ENCODE peak calls at places on chromosome 9, in seven cellular contexts. J is AG10803, U is GM23248, A is HFF-Myc, L is WERI-Rb-1, R is aorta, H is AG04450. C is an unnamed sample.

GRCh38 chr9:121809356-121810050 is 158.1 kb downstream of the DAB2IP start:
- DNase-seq in U (no peak), A (no peak), R (no peak), H (no peak), J (no peak), L (no peak), C (no peak)

GRCh38 chr9:126528967-126529366 is 84.8 kb upstream of the LMX1B start:
- DNase-seq in R (peak), A (no peak), L (no peak), J (no peak), U (no peak), H (no peak), C (no peak)

GRCh38 chr9:122053951-122054350 is 39.2 kb downstream of the TTLL11 start:
- DNase-seq in H (no peak), A (no peak), U (peak), J (peak), L (no peak), R (no peak), C (peak)

GRCh38 chr9:38112010-38112409 is 43.0 kb upstream of the SHB start:
- DNase-seq in J (no peak), U (peak), H (no peak), A (no peak), R (peak), L (peak), C (peak)

GRCh38 chr9:5799314-5799713 is 33.6 kb downstream of the ERMP1 start:
- DNase-seq in R (no peak), H (peak), U (peak), L (no peak), J (peak), A (peak), C (no peak)

GRCh38 chr9:132411091-132411508 is 1.1 kb downstream of the CFAP77 start:
- DNase-seq in A (no peak), J (peak), H (no peak), U (peak), R (peak), L (peak), C (no peak)

GRCh38 chr9:37730840-37731239 is 22.8 kb upstream of the TRMT10B start:
- DNase-seq in R (no peak), A (no peak), L (no peak), H (no peak), J (no peak), U (no peak), C (no peak)

GRCh38 chr9:89969156-89969566 is 364.3 kb downstream of the GADD45G start:
- DNase-seq in L (no peak), J (no peak), R (no peak), U (peak), H (no peak), A (no peak), C (no peak)

GRCh38 chr9:37026085-37026935 is 7.8 kb downstream of the PAX5 start:
- DNase-seq in R (no peak), L (peak), U (peak), A (no peak), J (no peak), H (no peak), C (no peak)

GRCh38 chr9:112404367-112404979 is 24.6 kb downstream of the HSDL2 start:
- DNase-seq in L (no peak), U (peak), H (no peak), A (no peak), J (peak), R (no peak), C (peak)

GRCh38 chr9:89470239-89470638 is 27.7 kb downstream of the SEMA4D start:
- DNase-seq in A (no peak), H (no peak), L (no peak), U (no peak), J (no peak), R (no peak), C (no peak)

GRCh38 chr9:74277532-74277931 is 219.6 kb upstream of the RORB start:
- DNase-seq in H (no peak), L (no peak), J (no peak), R (no peak), U (no peak), A (no peak), C (no peak)

GRCh38 chr9:26856413-26857032 is 36.1 kb downstream of the CAAP1 start:
- DNase-seq in R (no peak), J (peak), H (no peak), U (peak), L (peak), A (peak), C (no peak)

GRCh38 chr9:116452634-116453033 is 234.5 kb upstream of the TRIM32 start:
- DNase-seq in A (no peak), U (no peak), H (no peak), L (no peak), J (no peak), R (no peak), C (no peak)

GRCh38 chr9:33817327-33818166 is 587 bp downstream of the UBE2R2 start:
- DNase-seq in J (peak), L (peak), H (no peak), R (no peak), U (peak), A (peak), C (no peak)

GRCh38 chr9:108972626-108973209 is 38.5 kb downstream of the ABITRAM start:
- DNase-seq in H (peak), U (peak), J (peak), A (peak), L (no peak), R (no peak), C (no peak)

GRCh38 chr9:3007331-3007730 is 163.4 kb upstream of the PUM3 start:
- DNase-seq in L (no peak), J (no peak), R (no peak), A (no peak), U (no peak), H (no peak), C (no peak)

GRCh38 chr9:23555849-23556248 is 270.2 kb downstream of the ELAVL2 start:
- DNase-seq in U (no peak), R (no peak), A (no peak), L (no peak), H (no peak), J (no peak), C (no peak)

GRCh38 chr9:89661956-89662717 is 57.3 kb downstream of the GADD45G start:
- DNase-seq in R (peak), U (peak), A (peak), J (peak), H (peak), L (peak), C (peak)

GRCh38 chr9:113649054-113649453 is 185.5 kb downstream of the RGS3 start:
- DNase-seq in U (peak), J (peak), A (no peak), R (no peak), H (no peak), L (no peak), C (no peak)

GRCh38 chr9:116497081-116497480 is 190.0 kb upstream of the TRIM32 start:
- DNase-seq in L (no peak), H (no peak), A (no peak), J (peak), R (no peak), U (peak), C (no peak)

GRCh38 chr9:129156163-129156562 is 21.9 kb downstream of the IER5L start:
- DNase-seq in U (no peak), J (no peak), R (no peak), H (no peak), A (no peak), L (no peak), C (no peak)

GRCh38 chr9:121692606-121693505 is 41.4 kb downstream of the DAB2IP start:
- DNase-seq in L (peak), R (peak), U (peak), J (peak), H (no peak), A (peak), C (peak)

GRCh38 chr9:124894741-124895170 is 32.8 kb downstream of the ARPC5L start:
- DNase-seq in R (no peak), H (no peak), J (peak), L (peak), A (peak), U (peak), C (no peak)

GRCh38 chr9:114446036-114446435 is 58.3 kb upstream of the AKNA start:
- DNase-seq in R (no peak), L (no peak), A (no peak), J (peak), H (no peak), U (peak), C (peak)

GRCh38 chr9:87063246-87063645 is 115.9 kb upstream of the GAS1 start:
- DNase-seq in J (peak), H (no peak), U (peak), A (no peak), R (no peak), L (no peak), C (no peak)

GRCh38 chr9:8772302-8772701 is 972.7 kb upstream of the DMAC1 start:
- DNase-seq in U (no peak), H (no peak), J (no peak), L (no peak), A (no peak), R (no peak), C (no peak)

GRCh38 chr9:78167356-78167755 is 68.5 kb upstream of the CEP78 start:
- DNase-seq in H (no peak), A (no peak), J (no peak), L (no peak), R (no peak), U (no peak), C (no peak)

GRCh38 chr9:78811562-78812276 is 514.8 kb downstream of the PSAT1 start:
- DNase-seq in J (peak), R (no peak), U (peak), A (no peak), H (no peak), L (no peak), C (no peak)

GRCh38 chr9:128494108-128494742 is 10.3 kb upstream of the GLE1 start:
- DNase-seq in A (no peak), H (no peak), R (peak), J (no peak), U (no peak), L (peak), C (no peak)

GRCh38 chr9:70481471-70481870 is 67.0 kb upstream of the KLF9 start:
- DNase-seq in R (no peak), L (no peak), A (no peak), U (peak), H (no peak), J (no peak), C (no peak)

GRCh38 chr9:108486791-108487190 is 369.0 kb downstream of the ACTL7B start:
- DNase-seq in U (peak), J (peak), L (no peak), R (no peak), H (no peak), A (no peak), C (no peak)

GRCh38 chr9:127154390-127155191 is 32.2 kb upstream of the ANGPTL2 start:
- DNase-seq in L (no peak), H (no peak), R (peak), A (no peak), J (peak), U (peak), C (no peak)

GRCh38 chr9:130334915-130335314 is 69.4 kb downstream of the HMCN2 start:
- DNase-seq in A (no peak), R (no peak), H (no peak), L (no peak), J (no peak), U (no peak), C (no peak)

GRCh38 chr9:98974994-98975712 is 31.4 kb downstream of the COL15A1 start:
- DNase-seq in R (peak), A (no peak), L (peak), U (peak), H (peak), J (peak), C (no peak)

GRCh38 chr9:570187-570586 is 271.3 kb upstream of the DMRT1 start:
- DNase-seq in L (no peak), J (no peak), R (no peak), H (no peak), U (no peak), A (no peak), C (no peak)

GRCh38 chr9:136850866-136851775 is 1.0 kb upstream of the MAMDC4 start:
- DNase-seq in L (no peak), H (no peak), A (no peak), U (no peak), R (no peak), J (no peak), C (no peak)

GRCh38 chr9:136851941-136852663 is at the start of gene MAMDC4:
- DNase-seq in J (no peak), L (no peak), A (no peak), R (no peak), U (no peak), H (no peak), C (no peak)

GRCh38 chr9:136849038-136849959 is at the start of gene PHPT1:
- DNase-seq in J (peak), A (peak), L (peak), U (peak), R (peak), H (peak), C (peak)

GRCh38 chr9:136848393-136849037 is 694 bp upstream of the PHPT1 start:
- DNase-seq in R (no peak), U (peak), A (no peak), L (no peak), H (no peak), J (no peak), C (no peak)

GRCh38 chr9:136849960-136850865 is 1.0 kb downstream of the PHPT1 start:
- DNase-seq in R (no peak), J (no peak), U (no peak), A (no peak), H (no peak), L (no peak), C (no peak)
- H3K4me3 ChIP-seq in R (peak), J (peak), U (peak), A (peak), H (peak), L (peak), C (peak)

DNA sequence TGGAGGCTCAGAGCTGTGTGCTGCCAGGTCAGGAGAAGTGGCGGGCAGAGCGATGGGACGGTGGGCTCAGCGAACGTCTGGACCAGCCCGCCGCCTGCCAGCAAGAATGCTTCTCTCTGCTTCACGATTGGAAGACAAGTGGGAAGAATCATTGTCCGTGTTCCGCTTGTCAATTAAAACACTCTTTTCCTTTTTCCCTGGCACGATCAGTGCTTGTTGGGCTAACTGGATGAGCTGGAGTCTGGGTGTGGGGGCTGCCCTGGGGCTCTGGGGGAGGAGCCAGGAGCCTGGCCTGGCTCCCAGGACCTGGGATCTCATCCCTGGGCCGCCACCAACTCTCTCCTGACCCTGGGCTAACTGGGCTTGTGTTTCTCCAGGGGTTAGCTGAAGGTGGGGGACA is 1.7 kb downstream of the COL5A1 start:
- DNase-seq in L (no peak), H (no peak), R (no peak), J (peak), A (no peak), U (peak), C (no peak)
- H3K4me3 ChIP-seq in L (no peak), H (peak), R (peak), J (peak), A (peak), U (peak), C (peak)

DNA sequence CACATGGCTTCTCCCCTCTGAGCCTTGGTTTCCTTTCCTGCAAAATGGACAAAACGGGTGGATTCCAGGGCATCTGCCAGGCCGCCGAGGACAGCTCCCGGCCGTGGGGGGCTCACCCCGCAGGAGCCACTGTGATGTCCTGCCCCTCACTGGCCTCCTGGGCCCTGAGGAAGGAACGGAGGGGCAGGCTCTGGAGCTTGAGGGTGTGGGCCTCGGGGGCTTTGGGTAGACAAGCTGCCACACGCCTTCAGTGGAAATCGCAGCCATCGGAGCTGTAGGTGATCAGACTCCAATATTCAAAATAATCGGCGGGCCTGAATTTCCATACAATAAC is 32.2 kb upstream of the UBAC1 start:
- DNase-seq in U (no peak), L (no peak), H (no peak), R (no peak), J (no peak), A (no peak), C (no peak)
- H3K4me3 ChIP-seq in U (no peak), L (peak), H (peak), R (no peak), J (no peak), A (no peak), C (no peak)

GRCh38 chr9:110115341-110115820 is 92.6 kb downstream of the C9orf152 start:
- DNase-seq in J (peak), A (no peak), L (peak), R (no peak), U (peak), H (no peak), C (no peak)
- H3K4me3 ChIP-seq in J (no peak), A (no peak), L (peak), R (no peak), U (no peak), H (no peak), C (no peak)

GRCh38 chr9:14366071-14366470 is 52.1 kb upstream of the NFIB start:
- DNase-seq in J (peak), U (peak), L (no peak), R (no peak), H (peak), A (peak), C (no peak)
- H3K4me3 ChIP-seq in J (no peak), U (peak), L (no peak), R (no peak), H (no peak), A (no peak), C (no peak)

C was measured in retinal pigment epithelial cell.